ENCODE peak calls at places on chromosomes 13 and 19, in eight cellular contexts. R is pancreas, L is tibial nerve, W is PC-9, J is PC-3, P is transverse colon, B is AG04450, G is IMR-90. O is an unnamed sample.

GRCh38 chr13:33135097-33135496 is 118.9 kb downstream of the KL start:
- DNase-seq in R (no peak), L (no peak), W (no peak), J (no peak), P (no peak), B (no peak), G (no peak), O (no peak)

GRCh38 chr13:24038405-24038804 is 122.1 kb upstream of the SPATA13 start:
- DNase-seq in R (no peak), L (no peak), W (peak; percentile 63), J (peak; percentile 56), P (no peak), B (no peak), G (peak; percentile 72), O (no peak)

GRCh38 chr19:6241680-6242079 is 38.1 kb downstream of the MLLT1 start:
- DNase-seq in R (no peak), L (peak; percentile 54), W (no peak), J (no peak), P (no peak), B (no peak), G (no peak), O (peak; percentile 43)

GRCh38 chr13:55727683-55728082 is 1413.0 kb upstream of the PRR20A start:
- DNase-seq in R (no peak), L (no peak), W (no peak), J (no peak), P (no peak), B (no peak), G (no peak), O (no peak)

GRCh38 chr19:9586764-9587163 is 2.5 kb upstream of the ZNF121 start:
- DNase-seq in R (peak; percentile 45), L (no peak), W (peak; percentile 76), J (peak; percentile 96), P (peak; percentile 85), B (peak; percentile 23), G (peak; percentile 68), O (peak; percentile 57)

GRCh38 chr19:19594371-19594770 is 24.1 kb downstream of the PBX4 start:
- DNase-seq in R (no peak), L (no peak), W (peak; percentile 21), J (no peak), P (no peak), B (no peak), G (no peak), O (no peak)

GRCh38 chr13:30569901-30570576 is 47.7 kb upstream of the USPL1 start:
- DNase-seq in R (no peak), L (no peak), W (peak; percentile 85), J (peak; percentile 88), P (peak; percentile 13), B (peak; percentile 91), G (peak; percentile 99), O (no peak)

GRCh38 chr19:18368504-18369222 is 17.3 kb upstream of the GDF15 start:
- DNase-seq in R (peak; percentile 73), L (no peak), W (peak; percentile 23), J (no peak), P (no peak), B (no peak), G (no peak), O (no peak)

GRCh38 chr19:1168877-1169791 is 4.9 kb downstream of the SBNO2 start:
- DNase-seq in R (peak; percentile 58), L (no peak), W (peak; percentile 78), J (peak; percentile 83), P (no peak), B (no peak), G (peak; percentile 85), O (peak; percentile 56)

GRCh38 chr19:6476896-6477431 is 4.6 kb downstream of the DENND1C start:
- DNase-seq in R (no peak), L (no peak), W (no peak), J (no peak), P (no peak), B (no peak), G (no peak), O (no peak)

GRCh38 chr19:35268546-35269424 is at the start of gene USF2:
- DNase-seq in R (peak; percentile 83), L (no peak), W (no peak), J (peak; percentile 58), P (peak; percentile 80), B (no peak), G (peak; percentile 61), O (peak; percentile 86)

GRCh38 chr19:36225219-36225892 is 10.4 kb downstream of the ZNF146 start:
- DNase-seq in R (no peak), L (no peak), W (no peak), J (peak; percentile 26), P (no peak), B (peak; percentile 23), G (peak; percentile 80), O (no peak)

GRCh38 chr13:105773887-105774538 is 761.4 kb downstream of the EFNB2 start:
- DNase-seq in R (no peak), L (no peak), W (peak; percentile 99), J (peak; percentile 72), P (no peak), B (no peak), G (peak; percentile 57), O (no peak)

GRCh38 chr13:46527237-46527636 is 25.7 kb upstream of the LRCH1 start:
- DNase-seq in R (no peak), L (no peak), W (no peak), J (peak; percentile 44), P (no peak), B (no peak), G (no peak), O (no peak)

GRCh38 chr13:27977476-27978300 is 8.6 kb upstream of the CDX2 start:
- DNase-seq in R (no peak), L (no peak), W (no peak), J (no peak), P (no peak), B (no peak), G (no peak), O (no peak)

GRCh38 chr19:12065100-12065538 is 588 bp downstream of the ZNF844 start:
- DNase-seq in R (no peak), L (no peak), W (peak; percentile 36), J (no peak), P (peak; percentile 16), B (no peak), G (peak; percentile 38), O (no peak)

GRCh38 chr13:70960841-70961443 is 852.7 kb upstream of the KLHL1 start:
- DNase-seq in R (no peak), L (no peak), W (no peak), J (peak; percentile 51), P (no peak), B (no peak), G (peak; percentile 13), O (no peak)
- TF ChIP-seq CTCF in R (peak; percentile 36), L (peak; percentile 36), W (peak; percentile 68), J (peak; percentile 75), P (peak; percentile 25), B (peak; percentile 67), G (peak; percentile 51), O (peak; percentile 49)

DNA sequence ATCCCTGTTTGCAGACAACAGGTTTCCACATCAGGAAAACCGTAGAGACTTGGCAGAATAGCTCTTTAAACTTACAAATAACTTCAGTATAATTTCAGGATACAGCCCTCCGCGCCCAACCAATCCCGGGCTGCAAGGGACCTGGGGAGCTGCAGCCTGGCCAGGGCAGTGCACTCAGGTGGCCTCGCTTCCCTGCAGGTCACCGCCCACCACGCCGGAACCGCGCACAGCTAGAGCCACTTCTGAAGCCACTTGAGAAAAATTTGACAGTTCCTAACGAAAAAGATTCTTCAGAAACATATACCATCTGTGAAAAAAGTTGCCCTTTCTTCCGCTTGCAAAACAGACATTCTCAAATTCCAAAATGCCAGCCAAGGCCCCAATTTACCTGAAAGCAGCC is 11.1 kb downstream of the ZNF91 start:
- DNase-seq in R (no peak), L (no peak), W (no peak), J (no peak), P (no peak), B (no peak), G (no peak), O (no peak)
- H3K9me3 ChIP-seq in R (no peaks in the 10 kb centered on the region), L (peaks cover 73% of the 10 kb centered on the region), W (peaks cover 76% of the 10 kb centered on the region), J (peaks cover 60% of the 10 kb centered on the region), P (peaks cover 51% of the 10 kb centered on the region), B (peaks cover 51% of the 10 kb centered on the region), G (peaks cover 51% of the 10 kb centered on the region), O (peaks cover 74% of the 10 kb centered on the region)

GRCh38 chr19:37905936-37906867 is at the start of gene WDR87:
- DNase-seq in R (peak; percentile 65), L (no peak), W (peak; percentile 78), J (peak; percentile 49), P (peak; percentile 55), B (no peak), G (no peak), O (peak; percentile 62)

GRCh38 chr19:37902668-37903067 is 3.7 kb downstream of the WDR87 start:
- DNase-seq in R (peak; percentile 85), L (peak; percentile 53), W (peak; percentile 61), J (peak; percentile 88), P (peak; percentile 89), B (peak; percentile 34), G (peak; percentile 70), O (peak; percentile 79)

GRCh38 chr19:37899453-37899852 is 6.9 kb downstream of the WDR87 start:
- DNase-seq in R (no peak), L (no peak), W (no peak), J (no peak), P (no peak), B (no peak), G (no peak), O (no peak)

GRCh38 chr19:37906868-37907734 is at the start of gene SIPA1L3:
- DNase-seq in R (peak; percentile 92), L (peak; percentile 84), W (peak; percentile 88), J (peak; percentile 95), P (peak; percentile 97), B (peak; percentile 86), G (peak; percentile 94), O (peak; percentile 98)

DNA sequence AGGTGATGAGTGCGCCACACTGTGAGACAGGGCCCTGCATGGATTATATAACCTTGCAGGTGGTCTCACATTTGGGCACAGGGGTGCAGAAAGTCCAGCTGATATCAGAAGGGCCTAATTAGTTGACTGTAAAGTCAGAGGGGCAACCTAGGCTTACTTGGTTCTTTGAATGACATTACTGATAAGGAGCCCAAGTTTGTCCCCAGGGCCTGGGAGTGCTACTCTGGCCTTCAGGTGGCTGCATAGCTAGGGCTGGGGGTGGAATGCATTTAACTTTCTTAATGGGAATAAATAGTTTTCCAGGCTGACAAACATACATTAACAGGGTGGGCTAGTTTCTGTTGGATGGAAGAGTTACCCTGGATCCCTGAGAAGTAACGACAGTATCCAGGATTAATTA is 3.3 kb downstream of the WDR87 start:
- DNase-seq in R (no peak), L (no peak), W (no peak), J (no peak), P (no peak), B (no peak), G (no peak), O (no peak)
- H3K27ac ChIP-seq in R (no peak overlapping the region), L (no peak overlapping the region), W (no peak overlapping the region), J (no peak overlapping the region), P (no peak overlapping the region), B (no peak overlapping the region), G (no peak overlapping the region), O (peak overlapping the region; percentile 6)

GRCh38 chr13:31588923-31589322 is 150.4 kb upstream of the RXFP2 start:
- DNase-seq in R (no peak), L (no peak), W (no peak), J (no peak), P (peak; percentile 14), B (no peak), G (no peak), O (no peak)

GRCh38 chr13:31591834-31592233 is 147.5 kb upstream of the RXFP2 start:
- DNase-seq in R (no peak), L (no peak), W (no peak), J (no peak), P (no peak), B (no peak), G (no peak), O (no peak)

GRCh38 chr13:31588331-31588730 is 151.0 kb upstream of the RXFP2 start:
- DNase-seq in R (no peak), L (no peak), W (no peak), J (no peak), P (peak; percentile 53), B (no peak), G (no peak), O (no peak)

GRCh38 chr13:31587696-31588266 is 151.5 kb upstream of the RXFP2 start:
- DNase-seq in R (no peak), L (no peak), W (no peak), J (no peak), P (no peak), B (no peak), G (no peak), O (no peak)
- TF ChIP-seq CTCF in R (no peak), L (no peak), W (no peak), J (no peak), P (no peak), B (no peak), G (no peak), O (no peak)